ENCODE peak calls at places on chromosomes 2 and 18, in ten cellular contexts. J, H, T, L, G, V, N, A, X and E are unnamed samples.

GRCh38 chr2:12506846-12507245 is 209.9 kb upstream of the TRIB2 start:
- DNase-seq in J (no peak), H (no peak), T (no peak), L (no peak), G (no peak), V (no peak), N (no peak), A (no peak), X (no peak), E (peak)

GRCh38 chr2:96116424-96116878 is at the start of gene ADRA2B:
- DNase-seq in J (no peak), H (peak), T (peak), L (peak), G (peak), V (peak), N (no peak), A (peak), X (peak), E (no peak)

GRCh38 chr2:173027181-173028128 is 48.2 kb upstream of the MAP3K20 start:
- DNase-seq in J (peak), H (peak), T (peak), L (peak), G (no peak), V (peak), N (peak), A (peak), X (peak), E (peak)

GRCh38 chr18:31658670-31659573 is 25.5 kb downstream of the B4GALT6 start:
- DNase-seq in J (no peak), H (no peak), T (no peak), L (no peak), G (no peak), V (peak), N (no peak), A (no peak), X (no peak), E (no peak)

GRCh38 chr2:212299943-212300342 is 238.7 kb downstream of the ERBB4 start:
- DNase-seq in J (no peak), H (no peak), T (no peak), L (no peak), G (no peak), V (no peak), N (no peak), A (no peak), X (no peak), E (no peak)

GRCh38 chr2:46294185-46294836 is 2.9 kb upstream of the EPAS1 start:
- DNase-seq in J (no peak), H (no peak), T (peak), L (no peak), G (no peak), V (no peak), N (no peak), A (peak), X (no peak), E (peak)

GRCh38 chr2:225779829-225780228 is 380.3 kb downstream of the NYAP2 start:
- DNase-seq in J (peak), H (no peak), T (no peak), L (no peak), G (no peak), V (peak), N (no peak), A (no peak), X (no peak), E (peak)

GRCh38 chr18:3151379-3152264 is 68.1 kb downstream of the MYOM1 start:
- DNase-seq in J (peak), H (no peak), T (no peak), L (no peak), G (no peak), V (peak), N (no peak), A (peak), X (no peak), E (peak)

GRCh38 chr2:179636995-179637394 is 224.4 kb downstream of the ZNF385B start:
- DNase-seq in J (no peak), H (no peak), T (no peak), L (no peak), G (no peak), V (no peak), N (no peak), A (no peak), X (no peak), E (no peak)

GRCh38 chr2:47190188-47190818 is 35.2 kb upstream of the STPG4 start:
- DNase-seq in J (peak), H (no peak), T (no peak), L (no peak), G (no peak), V (peak), N (no peak), A (peak), X (no peak), E (peak)

GRCh38 chr2:216956820-216957493 is 97.1 kb upstream of the TNP1 start:
- DNase-seq in J (no peak), H (no peak), T (no peak), L (no peak), G (no peak), V (peak), N (no peak), A (no peak), X (no peak), E (no peak)

GRCh38 chr18:2656237-2657042 is 914 bp downstream of the SMCHD1 start:
- DNase-seq in J (peak), H (peak), T (peak), L (peak), G (peak), V (peak), N (no peak), A (peak), X (peak), E (peak)

GRCh38 chr2:19580830-19581229 is 222.4 kb upstream of the OSR1 start:
- DNase-seq in J (peak), H (no peak), T (no peak), L (no peak), G (no peak), V (peak), N (no peak), A (peak), X (no peak), E (no peak)

GRCh38 chr2:151878655-151879563 is 50.7 kb upstream of the ARL5A start:
- DNase-seq in J (peak), H (no peak), T (no peak), L (no peak), G (no peak), V (peak), N (no peak), A (peak), X (no peak), E (no peak)

GRCh38 chr2:168948621-168949212 is 47.6 kb downstream of the G6PC2 start:
- DNase-seq in J (peak), H (no peak), T (no peak), L (no peak), G (no peak), V (no peak), N (no peak), A (peak), X (no peak), E (no peak)

GRCh38 chr2:96511851-96512250 is 6.7 kb upstream of the NEURL3 start:
- DNase-seq in J (no peak), H (peak), T (no peak), L (no peak), G (no peak), V (no peak), N (no peak), A (no peak), X (no peak), E (no peak)

GRCh38 chr2:240624950-240625621 is at the start of gene GPR35:
- DNase-seq in J (peak), H (peak), T (peak), L (no peak), G (peak), V (peak), N (peak), A (peak), X (peak), E (peak)

GRCh38 chr2:144438722-144439508 is 81.0 kb downstream of the ZEB2 start:
- DNase-seq in J (no peak), H (no peak), T (no peak), L (no peak), G (no peak), V (no peak), N (no peak), A (no peak), X (no peak), E (no peak)

GRCh38 chr2:60354713-60355112 is 198.7 kb downstream of the BCL11A start:
- DNase-seq in J (no peak), H (no peak), T (no peak), L (no peak), G (no peak), V (no peak), N (no peak), A (no peak), X (no peak), E (no peak)

GRCh38 chr2:197322729-197323720 is 12.4 kb upstream of the ANKRD44 start:
- DNase-seq in J (no peak), H (no peak), T (no peak), L (no peak), G (no peak), V (no peak), N (no peak), A (no peak), X (no peak), E (no peak)

GRCh38 chr2:60530228-60530627 is 23.2 kb downstream of the BCL11A start:
- DNase-seq in J (no peak), H (no peak), T (peak), L (peak), G (no peak), V (no peak), N (no peak), A (no peak), X (peak), E (no peak)

GRCh38 chr2:32008811-32009478 is 1.9 kb downstream of the MEMO1 start:
- DNase-seq in J (peak), H (no peak), T (peak), L (peak), G (no peak), V (peak), N (no peak), A (peak), X (no peak), E (peak)

GRCh38 chr18:47184419-47185050 is 8.4 kb upstream of the IER3IP1 start:
- DNase-seq in J (peak), H (no peak), T (no peak), L (peak), G (peak), V (no peak), N (no peak), A (peak), X (no peak), E (peak)

GRCh38 chr18:41714872-41715271 is 240.2 kb upstream of the PIK3C3 start:
- DNase-seq in J (no peak), H (no peak), T (no peak), L (no peak), G (no peak), V (no peak), N (no peak), A (peak), X (no peak), E (no peak)

GRCh38 chr2:75375646-75376582 is 176.6 kb upstream of the TACR1 start:
- DNase-seq in J (peak), H (no peak), T (no peak), L (no peak), G (no peak), V (no peak), N (no peak), A (no peak), X (no peak), E (peak)

GRCh38 chr2:170022692-170023091 is 155.3 kb upstream of the MYO3B start:
- DNase-seq in J (peak), H (no peak), T (no peak), L (no peak), G (no peak), V (peak), N (no peak), A (peak), X (no peak), E (peak)

GRCh38 chr2:230796280-230796862 is 68.4 kb upstream of the ITM2C start:
- DNase-seq in J (no peak), H (no peak), T (no peak), L (no peak), G (no peak), V (peak), N (no peak), A (peak), X (no peak), E (peak)

GRCh38 chr2:24015562-24016375 is 5.9 kb downstream of the MFSD2B start:
- DNase-seq in J (peak), H (no peak), T (no peak), L (no peak), G (no peak), V (peak), N (no peak), A (peak), X (no peak), E (peak)

GRCh38 chr2:38076250-38076709 is 329 bp upstream of the CYP1B1 start:
- DNase-seq in J (peak), H (peak), T (peak), L (peak), G (peak), V (peak), N (peak), A (peak), X (peak), E (peak)
- TF ChIP-seq CTCF in J (peak), H (peak), T (no peak), L (no peak), G (no peak), V (peak), N (no peak), A (peak), X (no peak), E (peak)

DNA sequence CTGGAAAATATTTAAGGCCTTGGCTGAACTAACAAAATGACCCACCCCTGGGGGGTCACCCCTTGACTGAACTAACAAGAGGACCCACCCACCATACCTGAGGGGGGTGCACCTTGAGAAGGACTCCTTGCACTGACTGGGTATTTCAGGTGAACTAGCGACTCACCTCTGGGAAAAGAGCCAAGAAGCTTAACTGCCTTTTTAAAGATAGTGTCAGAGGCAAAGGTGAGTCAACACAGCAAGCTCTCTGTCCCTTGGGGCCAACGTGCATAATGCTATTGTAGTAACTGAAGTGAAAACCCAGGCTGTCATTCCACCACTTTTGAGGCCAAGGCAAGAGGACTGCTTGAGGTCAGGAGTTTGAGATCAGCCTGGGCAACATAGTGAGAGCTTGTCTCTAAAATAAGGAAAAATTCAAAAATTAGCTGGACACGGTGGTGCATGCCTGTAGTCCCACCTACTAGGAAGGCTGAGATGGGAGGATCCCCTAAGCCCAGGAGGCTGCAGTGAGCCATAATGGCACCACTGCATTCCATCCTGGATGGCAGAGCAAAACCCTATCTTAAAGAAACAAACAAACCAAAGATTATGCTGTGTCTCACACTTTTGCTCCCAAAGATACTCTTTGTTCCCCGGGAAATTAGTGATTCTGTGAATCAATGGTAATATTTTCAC is 36.4 kb upstream of the ZCCHC2 start:
- DNase-seq in J (peak), H (no peak), T (peak), L (peak), G (no peak), V (peak), N (no peak), A (no peak), X (peak), E (peak)
- H3K4me3 ChIP-seq in J (no peak), H (no peak), T (no peak), L (no peak), G (no peak), V (no peak), N (no peak), A (no peak), X (no peak), E (no peak)

GRCh38 chr2:17573085-17573805 is 32.7 kb downstream of the VSNL1 start:
- DNase-seq in J (peak), H (no peak), T (no peak), L (no peak), G (no peak), V (peak), N (no peak), A (peak), X (no peak), E (no peak)
- TF ChIP-seq CTCF in J (no peak), H (no peak), T (no peak), L (no peak), G (peak), V (peak), N (no peak), A (peak), X (no peak), E (peak)

GRCh38 chr2:174383796-174384195 is 11.7 kb upstream of the SCRN3 start:
- DNase-seq in J (no peak), H (no peak), T (no peak), L (no peak), G (no peak), V (no peak), N (no peak), A (no peak), X (no peak), E (no peak)
- H3K4me3 ChIP-seq in J (no peak), H (no peak), T (no peak), L (no peak), G (no peak), V (no peak), N (no peak), A (no peak), X (no peak), E (no peak)

GRCh38 chr2:33077316-33077715 is 130.6 kb downstream of the LTBP1 start:
- DNase-seq in J (no peak), H (no peak), T (no peak), L (no peak), G (no peak), V (no peak), N (no peak), A (no peak), X (no peak), E (no peak)
- TF ChIP-seq CTCF in J (no peak), H (no peak), T (no peak), L (no peak), G (no peak), V (no peak), N (no peak), A (no peak), X (no peak), E (no peak)

DNA sequence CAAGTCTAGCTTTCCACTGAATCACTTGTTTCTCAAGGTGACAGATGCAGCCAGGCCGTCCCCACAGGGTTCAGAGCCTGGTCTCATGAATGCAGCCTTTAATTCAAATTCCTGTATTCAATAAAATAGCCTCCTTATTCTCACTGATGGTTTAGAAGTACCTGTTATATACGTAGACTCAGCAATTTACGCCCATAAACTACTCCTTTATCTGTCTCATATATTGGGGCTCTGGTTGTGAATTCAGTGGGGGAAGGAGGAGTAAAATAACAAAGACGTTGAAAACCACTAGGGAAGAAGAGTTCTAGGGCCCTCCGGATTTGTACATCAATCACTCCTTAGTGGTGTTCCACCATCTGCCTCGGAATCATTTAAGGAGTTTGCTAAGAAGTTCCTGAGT is 1.7 kb downstream of the OBSL1 start:
- DNase-seq in J (no peak), H (no peak), T (no peak), L (no peak), G (no peak), V (no peak), N (no peak), A (no peak), X (no peak), E (no peak)
- H3K4me3 ChIP-seq in J (no peak), H (no peak), T (no peak), L (no peak), G (peak), V (no peak), N (peak), A (peak), X (peak), E (peak)